ENCODE peak calls at places on chromosomes 4 and X, in four cellular contexts. U, S, V and Q are unnamed samples. For H3K36me3 and H3K4me1, the result is how much of the 10 kb centered on the place peaks cover.

GRCh38 chr4:183295711-183296110 is 24.4 kb downstream of the CLDN22 start:
- DNase-seq in V (peak), S (no peak), U (no peak), Q (no peak)

GRCh38 chr4:147789596-147789995 is 57.7 kb downstream of the ARHGAP10 start:
- DNase-seq in S (no peak), V (no peak), U (no peak), Q (no peak)

GRCh38 chr4:176002007-176002623 is 63.5 kb upstream of the WDR17 start:
- DNase-seq in V (no peak), U (no peak), S (peak), Q (peak)

GRCh38 chr4:142238589-142238988 is 602.2 kb downstream of the IL15 start:
- DNase-seq in U (no peak), V (no peak), S (no peak), Q (no peak)

GRCh38 chr4:7756561-7757355 is 182.9 kb downstream of the AFAP1 start:
- DNase-seq in V (peak), U (no peak), S (no peak), Q (peak)

GRCh38 chr4:43330288-43330687 is 437.8 kb downstream of the GRXCR1 start:
- DNase-seq in U (no peak), S (no peak), V (no peak), Q (no peak)

GRCh38 chr4:100949350-100949935 is 397.9 kb downstream of the PPP3CA start:
- DNase-seq in V (no peak), U (no peak), S (no peak), Q (no peak)

GRCh38 chr4:129335263-129335662 is 239.3 kb downstream of the C4orf33 start:
- DNase-seq in V (no peak), S (no peak), U (no peak), Q (no peak)

GRCh38 chr4:21728231-21728758 is 220.3 kb downstream of the KCNIP4 start:
- DNase-seq in V (no peak), S (no peak), U (no peak), Q (no peak)

GRCh38 chr4:145196747-145197146 is 16.4 kb upstream of the OTUD4 start:
- DNase-seq in S (no peak), V (no peak), U (no peak), Q (no peak)

GRCh38 chrX:21509912-21510311 is 135.7 kb downstream of the CNKSR2 start:
- DNase-seq in V (peak), U (no peak), S (no peak), Q (no peak)

GRCh38 chr4:127352220-127352619 is 280.5 kb upstream of the INTU start:
- DNase-seq in S (no peak), V (no peak), U (no peak), Q (no peak)

GRCh38 chr4:129972257-129972656 is 876.3 kb downstream of the C4orf33 start:
- DNase-seq in S (no peak), V (no peak), U (no peak), Q (no peak)

GRCh38 chrX:11386001-11386523 is 92.8 kb downstream of the AMELX start:
- DNase-seq in V (no peak), S (no peak), U (peak), Q (no peak)

GRCh38 chrX:85004255-85004654 is 578 bp downstream of the APOOL start:
- DNase-seq in U (no peak), V (peak), S (no peak), Q (no peak)

GRCh38 chr4:121227254-121227867 is 63.2 kb upstream of the TNIP3 start:
- DNase-seq in U (no peak), V (no peak), S (no peak), Q (no peak)

GRCh38 chr4:109441858-109442480 is 8.4 kb downstream of the SEC24B start:
- DNase-seq in S (no peak), V (no peak), U (no peak), Q (no peak)

GRCh38 chr4:143254479-143255216 is 69.9 kb downstream of the USP38 start:
- DNase-seq in S (no peak), V (no peak), U (no peak), Q (no peak)

GRCh38 chrX:115030635-115031034 is 13.2 kb upstream of the IL13RA2 start:
- DNase-seq in V (no peak), S (peak), U (no peak), Q (no peak)

GRCh38 chrX:66731398-66731797 is 92.5 kb upstream of the EDA2R start:
- DNase-seq in V (peak), S (no peak), U (no peak), Q (no peak)

GRCh38 chr4:26178874-26179273 is 141.9 kb upstream of the RBPJ start:
- DNase-seq in U (peak), S (no peak), V (no peak), Q (no peak)

GRCh38 chrX:139932077-139932900 is 564 bp downstream of the ATP11C start:
- DNase-seq in U (peak), S (peak), V (peak), Q (peak)

GRCh38 chrX:155071694-155072215 is 447 bp downstream of the BRCC3 start:
- DNase-seq in U (no peak), V (no peak), S (no peak), Q (no peak)

GRCh38 chr4:177250056-177250696 is 59.5 kb upstream of the NEIL3 start:
- DNase-seq in V (no peak), U (no peak), S (peak), Q (peak)

GRCh38 chr4:111780965-111781364 is 364.3 kb upstream of the FAM241A start:
- DNase-seq in S (no peak), V (no peak), U (no peak), Q (no peak)
- H3K36me3 ChIP-seq in S (under half), V (under half), U (under half), Q (under half)

DNA sequence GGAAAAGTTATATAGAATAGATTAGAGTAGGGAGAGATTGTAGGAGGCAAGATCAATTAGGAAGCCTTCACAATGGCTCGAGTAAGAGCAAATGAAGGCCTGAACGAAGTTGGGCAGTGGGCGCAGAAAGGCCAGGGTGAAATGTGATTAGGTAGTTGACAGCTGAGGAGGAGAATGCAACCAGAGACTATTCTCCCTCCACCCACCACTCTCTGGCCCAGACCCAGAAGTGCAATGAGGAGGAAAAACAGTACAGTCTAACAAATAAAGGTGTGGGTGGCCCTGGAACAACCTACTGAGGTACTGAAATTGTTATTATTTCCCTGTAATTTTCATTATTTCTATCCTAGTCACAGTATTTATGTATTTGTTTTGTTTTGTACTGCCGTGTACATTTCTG is 176.7 kb downstream of the SLC39A8 start:
- DNase-seq in U (no peak), V (no peak), S (no peak), Q (no peak)
- H3K4me1 ChIP-seq in U (under half), V (under half), S (under half), Q (under half)

GRCh38 chr4:80065601-80066000 is 7.4 kb downstream of the ANTXR2 start:
- DNase-seq in V (no peak), S (no peak), U (no peak), Q (no peak)
- H3K36me3 ChIP-seq in V (half or more), S (under half), U (under half), Q (under half)

DNA sequence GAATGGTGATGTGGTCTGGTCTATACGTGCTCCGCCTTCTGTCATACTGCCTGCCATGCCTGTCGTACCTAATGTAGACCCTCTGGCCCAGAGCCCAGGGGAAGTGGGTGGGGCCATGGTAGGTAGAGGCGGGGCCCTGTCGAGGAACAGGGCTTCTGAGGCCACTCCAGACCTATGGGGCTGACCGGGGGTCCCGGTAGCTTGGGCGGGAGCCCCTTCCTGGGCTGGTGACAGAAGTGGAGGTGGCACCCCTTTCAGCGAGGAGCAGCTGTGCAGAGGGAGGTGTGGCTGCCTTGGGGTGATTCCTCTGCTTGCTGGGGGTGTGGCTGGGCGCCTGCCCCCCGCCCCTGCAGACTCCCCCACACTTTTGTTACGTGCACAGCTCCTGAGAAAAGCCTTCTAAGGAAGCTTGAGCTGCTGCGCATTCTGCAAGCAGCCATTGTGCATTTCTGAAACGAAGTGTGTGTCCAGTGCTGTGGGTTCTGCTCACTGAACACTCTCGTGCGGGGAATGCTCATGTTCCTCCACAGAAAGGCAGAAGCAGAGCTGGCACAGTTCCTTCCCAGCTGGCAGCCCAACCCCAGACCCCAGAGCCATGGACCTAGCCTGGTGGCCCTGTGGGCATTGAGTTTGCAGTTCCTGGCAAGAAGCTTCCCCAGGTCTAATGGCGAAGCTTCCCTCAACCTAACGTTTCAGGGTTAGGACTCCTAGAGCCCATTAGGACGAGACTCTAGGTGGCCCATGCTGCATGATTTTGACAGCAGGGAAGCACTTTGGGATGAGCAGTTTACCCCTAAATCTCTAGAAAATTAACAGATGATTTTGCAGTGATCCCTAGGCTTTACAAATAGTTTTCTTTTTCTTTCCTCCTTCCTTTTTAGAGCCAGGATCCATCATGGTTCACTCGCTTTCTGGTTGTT is 72.7 kb upstream of the HGFAC start:
- DNase-seq in V (no peak), S (no peak), U (peak), Q (no peak)
- H3K4me1 ChIP-seq in V (under half), S (under half), U (under half), Q (under half)

GRCh38 chr4:38133711-38134480 is 173.7 kb downstream of the PTTG2 start:
- DNase-seq in V (no peak), U (no peak), S (no peak), Q (no peak)
- H3K36me3 ChIP-seq in V (under half), U (under half), S (under half), Q (under half)

GRCh38 chrX:131366387-131366786 is 77.3 kb upstream of the IGSF1 start:
- DNase-seq in S (no peak), V (no peak), U (no peak), Q (no peak)
- H3K4me1 ChIP-seq in S (under half), V (under half), U (under half), Q (under half)

GRCh38 chrX:2712428-2712827 is 21.3 kb downstream of the CD99 start:
- DNase-seq in S (no peak), V (no peak), U (no peak), Q (no peak)

GRCh38 chrX:2712890-2713860 is 22.1 kb downstream of the CD99 start:
- DNase-seq in U (no peak), V (no peak), S (no peak), Q (no peak)

GRCh38 chrX:2711441-2711840 is 20.3 kb downstream of the CD99 start:
- DNase-seq in S (no peak), V (no peak), U (no peak), Q (no peak)

GRCh38 chrX:2714551-2714950 is 23.5 kb downstream of the CD99 start:
- DNase-seq in U (no peak), V (no peak), S (no peak), Q (no peak)

GRCh38 chrX:2715066-2715600 is 24.0 kb downstream of the CD99 start:
- DNase-seq in S (no peak), V (no peak), U (no peak), Q (no peak)
- H3K36me3 ChIP-seq in S (under half), V (half or more), U (under half), Q (half or more)

GRCh38 chr4:155530290-155530689 is 136.4 kb upstream of the GUCY1A1 start:
- DNase-seq in S (no peak), U (no peak), V (no peak), Q (no peak)
- H3K4me1 ChIP-seq in S (under half), U (under half), V (under half), Q (under half)

GRCh38 chrX:20046270-20046669 is 55.4 kb upstream of the BCLAF3 start:
- DNase-seq in V (no peak), U (no peak), S (no peak), Q (no peak)
- H3K36me3 ChIP-seq in V (under half), U (under half), S (under half), Q (under half)

DNA sequence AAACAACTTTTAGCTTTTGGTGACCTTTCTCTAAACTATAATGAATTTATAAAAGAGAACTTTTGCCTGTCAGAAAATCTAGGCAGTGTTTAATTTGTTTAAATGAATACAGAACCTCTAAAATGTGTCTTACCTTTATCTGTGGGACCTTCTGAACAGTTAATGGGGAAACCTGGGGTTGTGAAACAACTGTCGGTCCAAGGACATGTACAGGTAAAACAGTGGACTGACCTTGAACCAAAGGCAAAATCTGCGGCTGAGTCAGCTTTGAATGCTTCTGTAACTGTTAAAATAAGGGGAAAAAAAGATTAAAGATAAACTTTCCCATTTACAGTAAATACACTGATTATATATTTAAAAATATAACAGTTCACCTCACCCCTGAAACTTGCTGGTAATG is 65.1 kb downstream of the WNK3 start:
- DNase-seq in V (no peak), U (no peak), S (no peak), Q (no peak)
- H3K4me1 ChIP-seq in V (under half), U (under half), S (under half), Q (under half)